ENCODE peak calls at places on chromosomes 12 and 14, in five cellular contexts. E is cardiac muscle cell, A is body of pancreas, U is A549, W is tibial artery. I is an unnamed sample.

GRCh38 chr12:123063535-123063934 is 83.1 kb downstream of the ARL6IP4 start:
- DNase-seq in E (peak), A (no peak), U (peak), W (no peak), I (peak)

GRCh38 chr14:37844614-37845013 is 249.2 kb downstream of the TTC6 start:
- DNase-seq in E (no peak), A (no peak), U (no peak), W (no peak), I (no peak)

GRCh38 chr12:67716817-67717216 is 68.3 kb downstream of the DYRK2 start:
- DNase-seq in E (no peak), A (no peak), U (no peak), W (no peak), I (peak)

GRCh38 chr14:70014696-70015095 is 135.5 kb downstream of the SMOC1 start:
- DNase-seq in E (no peak), A (no peak), U (no peak), W (no peak), I (no peak)

GRCh38 chr12:131141483-131141882 is 187.8 kb downstream of the ADGRD1 start:
- DNase-seq in E (no peak), A (no peak), U (no peak), W (no peak), I (no peak)

GRCh38 chr12:61513499-61513898 is 746.7 kb upstream of the USP15 start:
- DNase-seq in E (no peak), A (no peak), U (no peak), W (no peak), I (no peak)

GRCh38 chr12:105419606-105420005 is 89.1 kb downstream of the C12orf75 start:
- DNase-seq in E (no peak), A (no peak), U (no peak), W (no peak), I (no peak)

GRCh38 chr14:59600211-59600945 is 23.8 kb upstream of the CCDC175 start:
- DNase-seq in E (no peak), A (no peak), U (no peak), W (no peak), I (peak)

GRCh38 chr14:32417956-32418552 is 89.0 kb downstream of the AKAP6 start:
- DNase-seq in E (peak), A (peak), U (no peak), W (peak), I (peak)

GRCh38 chr12:6425588-6426531 is 18.9 kb upstream of the CD27 start:
- DNase-seq in E (no peak), A (no peak), U (no peak), W (no peak), I (no peak)

GRCh38 chr12:4293299-4293941 is 19.9 kb downstream of the CCND2 start:
- DNase-seq in E (no peak), A (no peak), U (no peak), W (no peak), I (no peak)

DNA sequence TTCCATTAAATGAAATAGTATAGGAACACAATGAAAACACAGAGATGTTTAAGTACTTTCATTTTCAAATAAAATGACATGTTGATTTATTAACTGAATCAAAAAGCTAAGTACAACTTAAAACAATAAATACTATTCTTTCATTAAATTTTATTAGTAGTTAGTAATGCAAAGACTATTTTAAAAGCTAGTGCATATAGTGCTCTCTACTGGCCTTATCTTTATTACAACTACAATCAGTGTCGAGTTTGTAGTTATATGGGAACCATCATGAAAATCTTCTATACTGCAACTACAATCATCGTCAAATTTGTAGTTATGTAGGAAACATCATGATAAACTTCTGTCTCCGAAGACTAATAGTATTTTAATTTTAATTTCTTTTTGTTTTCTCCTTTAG is 8.9 kb upstream of the LIN7A start:
- DNase-seq in E (no peak), A (no peak), U (no peak), W (no peak), I (no peak)
- TF ChIP-seq CTCF in E (peak), A (peak), U (no peak), W (no peak), I (peak)

GRCh38 chr14:74302634-74303569 is at the start of gene ABCD4:
- DNase-seq in E (peak), A (peak), U (peak), W (peak), I (peak)
- TF ChIP-seq CTCF in E (peak), A (peak), U (peak), W (no peak), I (peak)

GRCh38 chr12:72271401-72271740 is 799 bp upstream of the TRHDE start:
- DNase-seq in E (peak), A (peak), U (no peak), W (no peak), I (no peak)
- TF ChIP-seq CTCF in E (no peak), A (no peak), U (no peak), W (no peak), I (no peak)

DNA sequence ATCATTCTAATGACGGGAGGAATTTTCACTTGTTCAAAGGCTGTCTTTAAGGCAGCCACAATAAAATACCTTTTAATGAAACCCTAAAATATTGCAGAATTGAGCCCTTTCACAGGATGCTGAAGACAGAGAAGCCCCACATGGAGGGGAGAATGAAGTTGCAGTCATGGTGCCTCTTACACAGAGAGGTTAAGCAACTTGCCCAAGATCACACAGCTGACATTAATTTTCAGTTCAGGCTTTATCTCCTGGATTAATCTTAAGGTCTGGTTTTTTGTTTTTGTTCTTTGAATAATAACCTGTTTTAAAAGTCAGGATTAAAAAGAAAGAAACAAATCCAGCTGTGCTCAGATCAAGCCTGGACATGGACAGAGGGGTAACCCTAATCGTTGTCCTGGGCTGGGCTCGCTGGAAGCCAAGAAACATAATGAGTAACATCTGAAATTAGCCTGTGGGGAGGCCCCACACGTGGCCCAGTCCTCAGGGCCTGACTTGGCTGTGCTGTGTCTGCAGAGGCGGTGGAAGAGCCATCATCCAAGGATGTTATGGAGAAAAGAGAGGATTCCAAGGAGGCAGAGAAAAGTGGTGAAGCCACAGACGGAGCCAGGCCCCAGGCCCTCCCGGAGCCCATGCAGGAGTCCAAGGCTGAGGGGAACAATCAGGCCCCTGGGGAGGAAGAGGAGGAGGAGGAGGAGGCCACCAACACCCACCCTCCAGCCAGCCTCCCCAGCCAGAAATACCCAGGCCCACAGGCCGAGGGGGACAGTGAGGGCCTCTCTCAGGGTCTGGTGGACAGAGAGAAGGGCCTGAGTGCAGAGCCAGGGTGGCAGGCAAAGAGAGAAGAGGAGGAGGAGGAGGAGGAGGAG is 8.0 kb downstream of the CHGA start:
- DNase-seq in E (no peak), A (no peak), U (no peak), W (no peak), I (peak)
- TF ChIP-seq CTCF in E (no peak), A (no peak), U (no peak), W (no peak), I (no peak)

DNA sequence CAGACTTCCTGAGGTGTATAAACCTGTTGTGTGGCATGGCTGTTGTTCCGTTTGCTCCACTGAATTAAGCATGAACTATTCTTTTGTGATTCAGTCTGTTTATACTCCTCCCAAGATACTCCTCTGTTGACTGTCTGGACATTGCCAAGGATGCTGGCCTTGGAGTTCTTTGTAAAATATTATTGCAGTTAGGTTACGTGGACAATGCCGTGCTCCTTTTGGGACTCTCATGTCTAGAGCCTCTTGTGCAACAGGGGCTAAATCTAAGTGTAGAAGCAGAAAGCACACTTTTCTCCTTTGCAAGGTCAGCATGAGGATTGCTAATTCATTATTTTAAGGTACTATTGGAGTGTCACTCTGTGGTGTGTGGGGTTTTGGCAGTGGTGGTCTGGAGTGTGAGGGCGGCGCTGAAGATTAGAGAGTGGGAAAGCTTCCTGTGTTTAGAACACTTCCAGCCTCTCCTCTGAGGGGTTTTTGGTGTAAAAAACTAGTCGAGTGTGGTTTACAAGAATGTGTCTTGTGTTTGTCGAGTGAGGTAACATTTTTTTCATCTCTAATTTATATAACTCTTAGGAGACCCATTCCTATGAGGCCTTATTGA is 125.4 kb downstream of the SAMD4A start:
- DNase-seq in E (no peak), A (no peak), U (no peak), W (no peak), I (no peak)
- TF ChIP-seq CTCF in E (no peak), A (no peak), U (no peak), W (no peak), I (no peak)

DNA sequence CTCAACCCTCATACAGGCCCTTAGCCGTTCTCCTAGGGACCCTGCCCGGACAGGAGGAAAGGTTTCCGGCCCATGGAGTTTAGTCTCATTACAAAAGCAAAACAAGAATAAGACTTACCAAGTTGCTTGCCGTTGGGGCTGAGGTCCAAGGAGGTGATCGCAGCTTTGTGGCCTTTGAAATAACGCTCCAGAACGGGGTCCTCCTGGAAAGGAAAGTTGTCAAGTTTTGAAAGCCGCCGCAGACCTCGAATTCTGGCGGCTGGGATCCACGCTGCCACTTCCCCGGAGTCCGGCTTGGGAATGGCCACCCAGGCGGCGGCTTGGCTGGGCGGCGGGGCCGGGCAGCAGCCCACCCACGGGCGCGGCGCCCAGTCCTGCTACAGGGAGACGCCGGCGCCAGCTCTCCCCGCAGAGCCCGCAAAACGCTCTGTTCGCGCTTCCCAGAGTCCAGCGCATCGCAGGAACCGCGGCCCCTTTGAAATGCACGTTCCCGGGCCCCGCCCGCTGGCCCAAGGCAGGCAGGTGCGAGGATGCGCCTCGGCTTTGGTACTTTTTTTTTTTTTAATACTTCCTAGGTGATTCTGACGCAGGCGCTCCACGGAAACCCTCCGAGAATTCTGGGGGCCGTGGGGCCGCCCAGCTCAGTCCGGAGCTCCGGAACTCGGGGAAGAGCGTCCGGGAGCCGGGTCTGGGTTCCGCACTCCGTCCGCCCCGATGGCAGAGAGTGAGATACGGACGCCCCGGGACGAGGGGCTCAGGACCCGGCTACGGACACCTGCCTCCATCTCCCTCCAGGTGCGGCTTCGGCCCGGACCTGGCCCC is 617 bp upstream of the GALNT4 start:
- DNase-seq in E (peak), A (peak), U (peak), W (peak), I (peak)
- TF ChIP-seq CTCF in E (peak), A (no peak), U (peak), W (no peak), I (peak)